ENCODE peak calls at places on chromosomes 2 and 18, in six cellular contexts. W, F, G, V, P and J are unnamed samples.

GRCh38 chr2:149715005-149715592 is 127.5 kb upstream of the MMADHC start:
- DNase-seq in W (no peak), F (no peak), G (no peak), V (peak), P (no peak), J (peak)

GRCh38 chr2:92073815-92074548 is 2797.2 kb upstream of the TEKT4 start:
- DNase-seq in W (no peak), F (no peak), G (no peak), V (no peak), P (no peak), J (no peak)

GRCh38 chr2:66547887-66548286 is 113.0 kb downstream of the MEIS1 start:
- DNase-seq in W (no peak), F (no peak), G (no peak), V (no peak), P (no peak), J (no peak)

GRCh38 chr2:48749820-48750739 is 5.4 kb downstream of the LHCGR start:
- DNase-seq in W (no peak), F (no peak), G (no peak), V (no peak), P (no peak), J (no peak)

GRCh38 chr18:55086931-55087330 is 127.7 kb upstream of the CCDC68 start:
- DNase-seq in W (no peak), F (no peak), G (no peak), V (no peak), P (no peak), J (peak)

GRCh38 chr18:36492604-36493329 is 195.3 kb downstream of the FHOD3 start:
- DNase-seq in W (no peak), F (no peak), G (no peak), V (no peak), P (no peak), J (no peak)

GRCh38 chr2:234083572-234084348 is 33.3 kb downstream of the SPP2 start:
- DNase-seq in W (no peak), F (no peak), G (no peak), V (no peak), P (no peak), J (no peak)

GRCh38 chr2:158914731-158915130 is 53.7 kb upstream of the TANC1 start:
- DNase-seq in W (no peak), F (no peak), G (no peak), V (peak), P (no peak), J (no peak)

GRCh38 chr18:2917255-2918047 is 70.6 kb downstream of the EMILIN2 start:
- DNase-seq in W (no peak), F (no peak), G (no peak), V (no peak), P (no peak), J (no peak)

GRCh38 chr2:99496021-99496420 is 6.2 kb upstream of the REV1 start:
- DNase-seq in W (no peak), F (no peak), G (no peak), V (no peak), P (no peak), J (no peak)

GRCh38 chr18:76131738-76132137 is 363.3 kb downstream of the ZNF516 start:
- DNase-seq in W (no peak), F (no peak), G (no peak), V (peak), P (peak), J (peak)

GRCh38 chr2:178234648-178235047 is 40.3 kb downstream of the OSBPL6 start:
- DNase-seq in W (no peak), F (no peak), G (no peak), V (peak), P (no peak), J (no peak)

GRCh38 chr2:96531872-96532505 is 4.6 kb upstream of the ARID5A start:
- DNase-seq in W (peak), F (peak), G (peak), V (peak), P (peak), J (peak)

GRCh38 chr2:218857371-218858137 is 2.1 kb upstream of the WNT6 start:
- DNase-seq in W (no peak), F (no peak), G (no peak), V (no peak), P (no peak), J (no peak)

GRCh38 chr2:169452080-169452479 is 27.2 kb upstream of the BBS5 start:
- DNase-seq in W (no peak), F (no peak), G (no peak), V (peak), P (no peak), J (peak)

GRCh38 chr2:20590704-20591515 is 60.0 kb downstream of the HS1BP3 start:
- DNase-seq in W (no peak), F (no peak), G (no peak), V (peak), P (no peak), J (peak)

GRCh38 chr18:60891936-60892335 is 441.3 kb upstream of the CDH20 start:
- DNase-seq in W (no peak), F (no peak), G (no peak), V (no peak), P (no peak), J (no peak)

GRCh38 chr2:159169187-159169586 is 117.3 kb downstream of the WDSUB1 start:
- DNase-seq in W (no peak), F (no peak), G (no peak), V (no peak), P (no peak), J (no peak)

GRCh38 chr2:95386031-95386430 is 16.5 kb upstream of the FAHD2A start:
- DNase-seq in W (no peak), F (no peak), G (no peak), V (no peak), P (no peak), J (no peak)

GRCh38 chr2:172480301-172481218 is 53.2 kb downstream of the ITGA6 start:
- DNase-seq in W (no peak), F (no peak), G (no peak), V (peak), P (no peak), J (peak)

GRCh38 chr18:45339819-45340550 is 275.3 kb upstream of the SLC14A2 start:
- DNase-seq in W (no peak), F (no peak), G (no peak), V (no peak), P (no peak), J (no peak)

GRCh38 chr2:158457092-158457825 is 507 bp downstream of the PKP4 start:
- DNase-seq in W (peak), F (peak), G (peak), V (peak), P (peak), J (peak)

GRCh38 chr2:223123859-223124610 is 72.0 kb downstream of the KCNE4 start:
- DNase-seq in W (no peak), F (no peak), G (no peak), V (peak), P (no peak), J (no peak)

GRCh38 chr18:41490861-41491260 is 464.2 kb upstream of the PIK3C3 start:
- DNase-seq in W (no peak), F (no peak), G (no peak), V (no peak), P (no peak), J (no peak)

GRCh38 chr2:217964658-217965161 is 38.1 kb downstream of the TNS1 start:
- DNase-seq in W (no peak), F (no peak), G (peak), V (no peak), P (no peak), J (peak)

GRCh38 chr2:37923308-37924055 is 1.6 kb upstream of the RMDN2 start:
- DNase-seq in W (no peak), F (no peak), G (no peak), V (no peak), P (no peak), J (no peak)

GRCh38 chr2:19357383-19358241 is 811 bp downstream of the OSR1 start:
- DNase-seq in W (no peak), F (no peak), G (no peak), V (no peak), P (no peak), J (peak)

GRCh38 chr2:96530474-96531357 is 5.8 kb upstream of the ARID5A start:
- DNase-seq in W (no peak), F (no peak), G (no peak), V (no peak), P (no peak), J (no peak)

GRCh38 chr2:64586883-64587481 is 62.9 kb downstream of the AFTPH start:
- DNase-seq in W (no peak), F (no peak), G (no peak), V (peak), P (no peak), J (peak)

GRCh38 chr2:39377226-39377939 is 59.7 kb downstream of the MAP4K3 start:
- DNase-seq in W (no peak), F (no peak), G (no peak), V (no peak), P (peak), J (no peak)

GRCh38 chr2:36616947-36617346 is 19.0 kb upstream of the FEZ2 start:
- DNase-seq in W (no peak), F (no peak), G (no peak), V (no peak), P (no peak), J (no peak)